ENCODE peak calls at places on chromosomes 2 and 18, in four cellular contexts. J is neural progenitor cell, C is astrocyte, B is endothelial cell of umbilical vein. T is an unnamed sample.
A peak's percentile ranks its signal among the peaks of the same experiment; 100 is the strongest.

GRCh38 chr2:239025951-239026461 is 178.1 kb downstream of the TWIST2 start:
- DNase-seq in B (no peak), C (no peak), J (no peak), T (no peak)

GRCh38 chr2:173589604-173590277 is 235.1 kb downstream of the CDCA7 start:
- DNase-seq in J (no peak), C (no peak), B (peak; percentile 2), T (no peak)

GRCh38 chr2:65430515-65431416 is 1.6 kb downstream of the SPRED2 start:
- DNase-seq in C (no peak), J (peak; percentile 73), B (peak; percentile 23), T (peak; percentile 87)

GRCh38 chr2:37250869-37251740 is 19.6 kb downstream of the NDUFAF7 start:
- DNase-seq in C (peak; percentile 19), B (no peak), J (no peak), T (no peak)

GRCh38 chr2:176536739-176537138 is 267.5 kb downstream of the MTX2 start:
- DNase-seq in C (peak; percentile 50), J (no peak), B (no peak), T (no peak)

GRCh38 chr2:54331095-54331835 is 75.2 kb upstream of the TSPYL6 start:
- DNase-seq in B (no peak), C (no peak), J (no peak), T (no peak)

GRCh38 chr2:140791802-140792201 is 1339.0 kb downstream of the LRP1B start:
- DNase-seq in C (no peak), B (no peak), J (no peak), T (no peak)

GRCh38 chr18:26804474-26804873 is 61.0 kb downstream of the AQP4 start:
- DNase-seq in C (no peak), B (no peak), J (peak; percentile 75), T (peak; percentile 15)

GRCh38 chr2:191325651-191326365 is 80.6 kb downstream of the MYO1B start:
- DNase-seq in C (no peak), B (no peak), J (no peak), T (no peak)

GRCh38 chr2:144553379-144553778 is 33.5 kb upstream of the ZEB2 start:
- DNase-seq in B (peak; percentile 51), C (peak; percentile 94), J (no peak), T (no peak)

GRCh38 chr18:55509631-55510372 is 78.2 kb downstream of the TCF4 start:
- DNase-seq in C (peak; percentile 98), J (no peak), B (peak; percentile 91), T (no peak)

GRCh38 chr2:106990307-106990706 is 104.3 kb upstream of the ST6GAL2 start:
- DNase-seq in J (no peak), B (no peak), C (peak; percentile 90), T (no peak)

GRCh38 chr2:186771850-186772463 is 77.0 kb downstream of the ZSWIM2 start:
- DNase-seq in J (no peak), C (no peak), B (no peak), T (no peak)

GRCh38 chr2:231411871-231412615 is 16.5 kb downstream of the B3GNT7 start:
- DNase-seq in J (peak; percentile 94), C (peak; percentile 59), B (peak; percentile 81), T (no peak)
- TF ChIP-seq EZH2 in J (peak; percentile 55), C (no peak), B (no peak), T (no peak)

GRCh38 chr18:41695441-41695840 is 259.6 kb upstream of the PIK3C3 start:
- DNase-seq in B (peak; percentile 56), J (no peak), C (no peak), T (no peak)
- H2AFZ ChIP-seq in B (peak overlapping the region; percentile 92), J (no peak overlapping the region), C (no peak overlapping the region), T (peak overlapping the region; percentile 41)

DNA sequence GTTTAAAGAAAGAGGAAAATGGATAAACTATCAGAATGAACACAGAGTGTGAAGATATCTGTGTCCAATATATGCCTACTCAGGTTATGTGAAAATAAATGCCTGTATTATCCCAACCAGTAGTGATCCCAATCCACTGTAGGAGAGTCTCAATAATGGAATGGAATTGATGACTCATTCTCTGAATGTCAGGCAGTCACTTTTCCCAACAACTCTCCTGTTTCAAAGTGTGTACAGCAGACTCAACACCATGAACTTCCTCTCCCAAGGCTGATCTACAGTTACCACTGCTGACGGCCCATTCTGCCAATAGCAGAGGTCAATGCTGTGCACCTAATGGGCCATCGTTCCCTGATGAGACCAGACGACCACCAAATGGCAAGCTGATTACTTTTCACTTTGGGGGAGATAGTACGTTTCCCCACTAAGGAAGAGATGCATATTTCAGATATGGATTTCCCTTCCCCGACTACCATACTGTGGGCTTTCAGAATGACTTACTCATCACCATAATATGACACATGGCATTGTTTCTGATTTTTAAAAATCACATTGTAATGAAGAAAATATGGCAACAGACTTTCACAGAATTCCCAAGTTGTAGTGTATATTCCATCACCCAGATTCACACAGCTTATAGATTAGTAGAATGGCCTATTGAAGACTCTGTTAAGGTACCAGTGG is 601.7 kb upstream of the VRK2 start:
- DNase-seq in J (no peak), C (peak; percentile 13), B (no peak), T (no peak)
- TF ChIP-seq EZH2 in J (no peak), C (no peak), B (no peak), T (no peak)

DNA sequence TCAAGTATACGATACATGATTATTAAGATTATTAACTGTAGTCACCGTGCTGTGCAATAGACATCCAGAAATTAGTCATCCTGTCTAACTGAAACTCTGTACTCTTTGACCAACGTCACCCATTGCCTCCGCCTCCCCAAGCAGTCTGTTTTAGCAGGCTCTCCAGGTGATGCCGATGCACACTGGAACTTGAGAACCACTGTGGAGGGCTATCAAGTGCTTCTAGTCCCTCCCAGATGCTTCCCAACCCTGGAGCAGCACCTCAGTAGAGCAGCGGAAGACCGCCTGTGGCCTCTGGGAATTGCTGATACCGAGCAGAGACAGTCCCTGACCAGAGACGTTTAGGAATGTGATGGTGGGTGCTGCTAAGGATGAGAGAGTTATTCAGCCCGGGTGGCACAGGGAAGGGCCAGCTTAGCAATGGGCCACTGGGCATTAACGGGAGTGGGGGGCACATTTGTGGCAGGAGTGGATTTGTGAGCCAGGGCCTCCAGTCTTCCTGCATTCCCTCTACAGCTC is 50.7 kb downstream of the LIPG start:
- DNase-seq in B (no peak), J (peak; percentile 20), C (no peak), T (no peak)
- H2AFZ ChIP-seq in B (no peak overlapping the region), J (no peak overlapping the region), C (peak overlapping the region; percentile 38), T (no peak overlapping the region)

GRCh38 chr18:31102941-31103340 is 720 bp upstream of the DSC2 start:
- DNase-seq in B (no peak), C (no peak), J (no peak), T (no peak)
- TF ChIP-seq EZH2 in B (no peak), C (no peak), J (no peak), T (no peak)

GRCh38 chr18:58943896-58944295 is 79.2 kb downstream of the ZNF532 start:
- DNase-seq in J (no peak), C (no peak), B (no peak), T (no peak)

GRCh38 chr18:58949031-58949430 is 84.4 kb downstream of the ZNF532 start:
- DNase-seq in C (no peak), B (no peak), J (no peak), T (no peak)

GRCh38 chr18:58942486-58942885 is 77.8 kb downstream of the ZNF532 start:
- DNase-seq in B (peak; percentile 18), C (peak; percentile 29), J (no peak), T (no peak)

GRCh38 chr18:58952303-58952702 is 87.6 kb downstream of the ZNF532 start:
- DNase-seq in C (no peak), B (no peak), J (no peak), T (no peak)

GRCh38 chr18:58947136-58947732 is 82.6 kb downstream of the ZNF532 start:
- DNase-seq in B (no peak), J (no peak), C (no peak), T (no peak)
- H2AFZ ChIP-seq in B (no peak overlapping the region), J (no peak overlapping the region), C (no peak overlapping the region), T (no peak overlapping the region)

GRCh38 chr2:56240210-56240609 is 56.4 kb downstream of the CCDC85A start:
- DNase-seq in J (no peak), C (no peak), B (no peak), T (no peak)

GRCh38 chr2:56250153-56250729 is 66.5 kb downstream of the CCDC85A start:
- DNase-seq in B (no peak), C (no peak), J (no peak), T (no peak)

GRCh38 chr2:56248965-56249742 is 65.4 kb downstream of the CCDC85A start:
- DNase-seq in C (no peak), B (no peak), J (no peak), T (no peak)

GRCh38 chr2:56239437-56239836 is 55.6 kb downstream of the CCDC85A start:
- DNase-seq in C (peak; percentile 53), J (no peak), B (peak; percentile 33), T (no peak)

GRCh38 chr2:56244911-56245530 is 61.2 kb downstream of the CCDC85A start:
- DNase-seq in J (no peak), C (peak; percentile 60), B (no peak), T (no peak)
- TF ChIP-seq EZH2 in J (no peak), C (no peak), B (no peak), T (no peak)

T was measured in DND-41.